ENCODE peak calls at places on chromosome 7, in five cellular contexts. Y, A, G, K and Z are unnamed samples.

GRCh38 chr7:108584211-108584610 is 14.5 kb downstream of the DNAJB9 start:
- DNase-seq in Y (no peak), K (no peak), A (no peak), G (no peak), Z (no peak)

GRCh38 chr7:49643750-49644149 is 129.7 kb upstream of the VWC2 start:
- DNase-seq in Y (no peak), K (no peak), A (no peak), G (no peak), Z (no peak)

GRCh38 chr7:149414745-149415390 is 46.0 kb downstream of the ZNF777 start:
- DNase-seq in Y (peak), G (peak), K (peak), A (peak), Z (no peak)

GRCh38 chr7:136036336-136036735 is 59.2 kb upstream of the MTPN start:
- DNase-seq in Y (no peak), K (no peak), G (no peak), A (no peak), Z (no peak)

GRCh38 chr7:11217848-11218565 is 244.3 kb downstream of the PHF14 start:
- DNase-seq in Y (no peak), G (no peak), K (no peak), A (no peak), Z (no peak)

GRCh38 chr7:117111532-117111931 is 158.2 kb downstream of the ST7 start:
- DNase-seq in A (no peak), G (no peak), K (no peak), Y (no peak), Z (no peak)

GRCh38 chr7:133061792-133062191 is 20.1 kb downstream of the CHCHD3 start:
- DNase-seq in G (no peak), Y (no peak), K (no peak), A (no peak), Z (no peak)

GRCh38 chr7:4151524-4151923 is 530.6 kb upstream of the FOXK1 start:
- DNase-seq in Y (no peak), K (no peak), A (no peak), G (no peak), Z (no peak)

GRCh38 chr7:159061209-159061608 is 83.5 kb downstream of the VIPR2 start:
- DNase-seq in A (no peak), Y (no peak), G (no peak), K (no peak), Z (no peak)

GRCh38 chr7:134318443-134318842 is 1.7 kb upstream of the SLC35B4 start:
- DNase-seq in A (no peak), K (peak), Y (no peak), G (no peak), Z (no peak)

GRCh38 chr7:30654296-30655090 is 27.8 kb downstream of the CRHR2 start:
- DNase-seq in K (no peak), G (no peak), A (peak), Y (no peak), Z (no peak)

GRCh38 chr7:14115706-14116105 is 126.2 kb upstream of the ETV1 start:
- DNase-seq in Y (peak), G (no peak), A (no peak), K (no peak), Z (no peak)

GRCh38 chr7:26153823-26154783 is 2.1 kb downstream of the NFE2L3 start:
- DNase-seq in G (no peak), A (no peak), K (no peak), Y (peak), Z (no peak)

GRCh38 chr7:155429651-155430050 is 28.3 kb upstream of the EN2 start:
- DNase-seq in A (peak), G (no peak), K (no peak), Y (no peak), Z (no peak)

GRCh38 chr7:75762350-75762917 is 9.6 kb downstream of the CCL26 start:
- DNase-seq in K (peak), G (no peak), Y (peak), A (no peak), Z (peak)

GRCh38 chr7:138902156-138902555 is 79.0 kb downstream of the KIAA1549 start:
- DNase-seq in G (no peak), K (no peak), Y (no peak), A (no peak), Z (peak)

GRCh38 chr7:114969096-114969495 is 47.2 kb downstream of the MDFIC start:
- DNase-seq in K (no peak), Y (no peak), G (no peak), A (no peak), Z (no peak)

GRCh38 chr7:94146408-94146807 is 142.3 kb upstream of the BET1 start:
- DNase-seq in K (no peak), A (peak), G (no peak), Y (peak), Z (no peak)

GRCh38 chr7:45919231-45919825 is 1.7 kb downstream of the IGFBP3 start:
- DNase-seq in A (no peak), G (no peak), Y (no peak), K (peak), Z (no peak)

GRCh38 chr7:65979583-65980477 is 2.2 kb downstream of the GUSB start:
- DNase-seq in G (no peak), Y (no peak), A (peak), K (no peak), Z (no peak)

GRCh38 chr7:30170460-30171197 is 35.8 kb downstream of the MTURN start:
- DNase-seq in Y (no peak), G (no peak), K (peak), A (no peak), Z (no peak)

GRCh38 chr7:90833443-90833842 is 237.3 kb downstream of the CDK14 start:
- DNase-seq in G (no peak), A (no peak), Y (peak), K (peak), Z (no peak)

GRCh38 chr7:108503112-108504026 is 22.6 kb downstream of the PNPLA8 start:
- DNase-seq in A (no peak), K (peak), Y (peak), G (no peak), Z (no peak)

GRCh38 chr7:30721211-30721610 is 30.7 kb upstream of the INMT start:
- DNase-seq in A (peak), G (no peak), K (no peak), Y (no peak), Z (no peak)

GRCh38 chr7:80622531-80622930 is 15.9 kb upstream of the CD36 start:
- DNase-seq in G (no peak), K (peak), Y (peak), A (no peak), Z (no peak)

GRCh38 chr7:126179916-126180315 is 1072.8 kb downstream of the GRM8 start:
- DNase-seq in G (no peak), A (no peak), K (no peak), Y (no peak), Z (no peak)

GRCh38 chr7:151539055-151539714 is 19.5 kb upstream of the RHEB start:
- DNase-seq in K (no peak), G (no peak), Y (no peak), A (no peak), Z (no peak)

GRCh38 chr7:130486114-130486962 is 5.5 kb upstream of the MEST start:
- DNase-seq in Y (peak), A (peak), G (peak), K (no peak), Z (no peak)

GRCh38 chr7:93117852-93118530 is at the start of gene SAMD9:
- DNase-seq in Y (peak), G (no peak), K (peak), A (no peak), Z (peak)

GRCh38 chr7:42972703-42973500 is 40.7 kb downstream of the MRPL32 start:
- DNase-seq in G (no peak), A (no peak), Y (peak), K (peak), Z (no peak)

GRCh38 chr7:38574121-38574520 is 57.1 kb downstream of the AMPH start:
- DNase-seq in A (no peak), K (peak), Y (no peak), G (no peak), Z (no peak)

GRCh38 chr7:157405914-157406810 is 69.4 kb downstream of the DNAJB6 start:
- DNase-seq in K (peak), A (no peak), G (peak), Y (no peak), Z (no peak)

GRCh38 chr7:104123786-104124185 is 84.0 kb downstream of the ORC5 start:
- DNase-seq in A (no peak), Y (no peak), G (no peak), K (peak), Z (no peak)

DNA sequence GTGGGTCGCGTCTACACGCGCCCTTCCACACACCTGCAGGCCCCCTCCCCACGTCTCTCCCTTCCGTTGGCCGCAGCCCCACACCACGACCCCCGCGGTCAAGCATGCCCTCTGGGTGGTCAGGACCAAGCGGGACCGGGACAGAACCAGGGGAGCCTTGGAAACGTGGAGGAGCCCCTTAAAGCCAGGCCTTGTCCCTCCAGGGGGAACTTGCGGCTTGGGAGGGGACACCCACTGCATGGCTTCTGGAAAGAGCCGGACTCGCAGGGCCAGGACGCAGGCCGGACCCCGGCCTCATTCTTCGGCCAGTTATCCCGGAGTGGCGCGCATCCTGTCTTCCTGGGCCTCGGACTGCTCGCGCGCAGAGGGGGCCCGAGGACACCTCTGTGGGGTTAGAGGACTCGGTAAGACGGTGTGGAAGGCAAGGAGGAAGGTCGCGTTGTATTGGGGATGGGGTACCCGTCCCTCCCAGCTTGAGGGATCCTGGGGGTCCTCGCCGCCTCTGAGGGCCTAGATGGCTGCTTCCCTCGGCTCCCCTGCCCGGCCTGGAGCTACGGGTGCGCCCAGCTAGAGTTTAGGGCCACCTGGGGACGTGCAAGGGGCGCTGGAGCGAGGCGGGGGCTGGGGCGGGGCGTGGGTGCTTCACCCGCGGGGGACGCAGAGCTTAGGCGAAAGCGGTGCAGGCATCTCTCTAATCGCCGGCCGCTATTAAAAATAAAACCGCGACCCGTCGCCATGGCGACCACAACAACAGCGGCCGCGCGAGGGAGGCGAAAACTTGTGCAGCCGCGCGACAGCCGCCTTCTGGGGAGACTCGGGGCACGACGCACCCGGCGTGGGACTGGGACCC is 1.8 kb upstream of the PDGFA start:
- DNase-seq in A (no peak), K (peak), G (no peak), Y (no peak), Z (no peak)
- H3K4me3 ChIP-seq in A (no peak), K (peak), G (peak), Y (no peak), Z (no peak)

DNA sequence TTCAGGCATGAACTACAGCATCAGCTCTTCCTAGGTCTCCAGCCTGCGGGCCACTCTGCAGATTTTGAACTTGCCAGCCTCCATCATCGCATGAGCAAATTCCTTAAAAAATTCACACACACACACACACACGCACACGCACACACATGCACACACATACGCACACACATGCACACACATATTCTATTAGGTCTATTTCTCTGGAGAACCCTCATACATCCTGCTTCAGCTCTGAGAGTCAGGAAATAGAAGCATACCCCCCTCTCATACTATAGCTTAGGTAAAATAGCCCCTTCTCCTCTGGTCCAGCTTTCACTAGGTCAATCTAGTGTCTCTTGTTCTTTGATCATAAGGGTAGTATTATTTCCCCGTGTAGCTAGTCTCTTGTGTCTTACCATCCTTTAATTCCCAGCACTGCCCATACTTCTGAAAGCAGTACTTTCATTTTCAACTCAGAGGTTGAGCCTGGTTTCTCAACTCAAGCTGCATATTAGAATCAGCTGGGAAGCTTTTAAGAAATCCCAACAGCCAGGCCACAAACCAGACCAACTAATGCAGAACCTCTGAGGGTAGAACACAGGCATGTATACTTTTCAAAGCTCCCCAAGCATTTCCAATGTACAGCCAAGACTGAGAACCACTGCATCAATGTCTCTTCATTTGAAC is 30.9 kb upstream of the ITGB8 start:
- DNase-seq in K (peak), G (no peak), Y (peak), A (no peak), Z (no peak)
- H3K4me3 ChIP-seq in K (peak), G (no peak), Y (no peak), A (no peak), Z (no peak)

DNA sequence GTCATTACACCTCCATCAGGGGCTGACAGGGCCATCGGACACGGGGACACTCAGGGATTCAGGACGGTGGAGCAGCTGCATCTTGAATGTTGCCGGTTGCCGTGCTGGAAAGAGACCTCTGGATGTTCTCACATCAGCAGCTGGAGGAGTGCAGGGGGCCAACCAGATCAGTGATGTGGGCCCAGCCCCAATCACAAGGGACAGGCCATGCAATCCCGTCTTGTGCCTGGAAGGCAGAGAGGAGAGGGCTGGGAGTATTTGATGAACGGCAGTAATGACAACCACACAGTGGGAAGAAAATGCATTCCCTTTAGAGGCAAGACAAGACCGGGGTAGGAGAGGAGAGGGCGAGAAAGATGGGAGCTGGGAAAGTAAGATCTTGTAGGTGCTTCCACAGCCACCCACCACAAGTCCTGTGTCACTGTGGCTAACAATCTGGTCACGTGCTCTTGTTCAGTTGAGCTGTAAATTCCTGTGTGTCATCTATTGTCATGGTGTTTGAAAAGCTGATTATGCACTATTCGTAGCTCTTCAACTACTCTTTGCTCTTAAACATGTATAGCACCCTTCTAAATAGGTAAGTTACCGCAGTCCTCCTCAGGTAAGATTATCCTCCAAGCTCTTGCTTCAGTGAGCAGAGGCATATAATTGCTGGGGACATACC is 85.8 kb upstream of the LEP start:
- DNase-seq in Y (no peak), A (peak), G (no peak), K (peak), Z (no peak)
- H3K4me3 ChIP-seq in Y (no peak), A (no peak), G (no peak), K (no peak), Z (no peak)

GRCh38 chr7:2909471-2910039 is 65.4 kb upstream of the GNA12 start:
- DNase-seq in G (no peak), K (no peak), Y (no peak), A (no peak), Z (no peak)

GRCh38 chr7:2912684-2913439 is 68.8 kb upstream of the GNA12 start:
- DNase-seq in Y (no peak), G (no peak), K (no peak), A (no peak), Z (no peak)

GRCh38 chr7:2915023-2915422 is 70.9 kb upstream of the GNA12 start:
- DNase-seq in K (no peak), G (no peak), Y (no peak), A (no peak), Z (no peak)

GRCh38 chr7:2911466-2911865 is 67.4 kb upstream of the GNA12 start:
- DNase-seq in K (no peak), A (no peak), G (no peak), Y (no peak), Z (no peak)

DNA sequence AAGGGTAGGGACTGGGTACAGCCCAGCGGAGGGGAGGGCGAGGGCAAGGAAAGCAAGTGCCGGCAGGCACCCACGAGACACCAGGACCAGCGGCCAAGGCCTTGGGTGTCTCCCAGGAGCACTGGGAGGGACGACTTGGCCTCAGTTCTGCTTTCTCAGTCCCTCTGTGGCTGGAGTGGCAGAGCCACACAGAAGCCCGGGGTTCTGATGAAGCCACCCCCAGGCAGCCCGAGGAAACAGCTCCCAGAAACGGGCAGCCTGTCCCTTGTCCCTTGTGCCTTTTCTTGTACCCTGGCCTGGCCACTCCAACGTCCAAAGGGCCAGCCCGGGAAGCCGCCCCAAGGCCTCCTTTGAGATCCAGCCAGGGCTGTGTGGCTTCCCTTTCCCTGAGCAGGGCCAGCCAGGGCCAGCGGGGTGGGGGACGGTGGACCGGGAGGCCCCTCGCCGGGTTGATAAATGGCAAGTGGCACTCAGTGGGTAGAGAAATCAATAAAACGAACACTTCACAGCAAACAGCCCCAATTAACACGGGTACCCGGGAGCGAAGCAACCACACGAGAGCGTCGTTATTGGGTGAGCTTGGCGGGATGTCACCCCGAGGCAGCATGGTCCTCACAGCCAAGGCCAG is 69.8 kb upstream of the GNA12 start:
- DNase-seq in Y (no peak), G (no peak), A (no peak), K (no peak), Z (no peak)
- H3K4me3 ChIP-seq in Y (no peak), G (no peak), A (no peak), K (no peak), Z (no peak)

GRCh38 chr7:85776691-85777363 is 590.0 kb upstream of the SEMA3D start:
- DNase-seq in A (no peak), K (peak), Y (no peak), G (no peak), Z (peak)
- H3K4me3 ChIP-seq in A (no peak), K (no peak), Y (no peak), G (no peak), Z (no peak)